ENCODE peak calls at places on chromosomes 2 and 18, in nine cellular contexts. A, X, B, D, S, I, Z, L and U are unnamed samples.

GRCh38 chr2:134269986-134270735 is 16.3 kb downstream of the MGAT5 start:
- DNase-seq in A (no peak), X (no peak), B (no peak), D (no peak), S (no peak), I (no peak), Z (no peak), L (peak), U (no peak)

GRCh38 chr18:34978953-34979608 is 62.1 kb upstream of the MAPRE2 start:
- DNase-seq in A (peak), X (peak), B (peak), D (peak), S (peak), I (peak), Z (peak), L (peak), U (peak)

GRCh38 chr2:28662468-28663095 is 89.0 kb upstream of the PPP1CB start:
- DNase-seq in A (no peak), X (peak), B (peak), D (no peak), S (no peak), I (peak), Z (peak), L (peak), U (peak)

GRCh38 chr2:139600166-139600565 is 820.0 kb upstream of the NXPH2 start:
- DNase-seq in A (no peak), X (no peak), B (no peak), D (no peak), S (no peak), I (no peak), Z (no peak), L (no peak), U (no peak)

GRCh38 chr2:240557808-240558207 is at the start of gene ANKMY1:
- DNase-seq in A (no peak), X (peak), B (no peak), D (no peak), S (peak), I (peak), Z (peak), L (peak), U (peak)

GRCh38 chr2:35548171-35548570 is 807.4 kb upstream of the CRIM1 start:
- DNase-seq in A (no peak), X (no peak), B (no peak), D (no peak), S (no peak), I (no peak), Z (peak), L (peak), U (peak)

GRCh38 chr18:35982404-35983114 is 10.1 kb downstream of the RMP24 start:
- DNase-seq in A (no peak), X (no peak), B (no peak), D (no peak), S (no peak), I (no peak), Z (no peak), L (peak), U (peak)

GRCh38 chr2:165499131-165499530 is 29.6 kb downstream of the CSRNP3 start:
- DNase-seq in A (no peak), X (no peak), B (no peak), D (no peak), S (no peak), I (no peak), Z (no peak), L (no peak), U (no peak)

GRCh38 chr18:45330170-45330594 is 285.1 kb upstream of the SLC14A2 start:
- DNase-seq in A (no peak), X (peak), B (no peak), D (no peak), S (no peak), I (no peak), Z (no peak), L (peak), U (no peak)

GRCh38 chr2:73907840-73908452 is 15.1 kb downstream of the ACTG2 start:
- DNase-seq in A (peak), X (peak), B (peak), D (peak), S (no peak), I (no peak), Z (peak), L (peak), U (no peak)

GRCh38 chr2:237244976-237245646 is 159.4 kb downstream of the COPS8 start:
- DNase-seq in A (no peak), X (no peak), B (no peak), D (no peak), S (no peak), I (no peak), Z (no peak), L (peak), U (peak)

GRCh38 chr18:61605376-61606067 is 272.3 kb downstream of the CDH20 start:
- DNase-seq in A (no peak), X (no peak), B (no peak), D (no peak), S (no peak), I (no peak), Z (no peak), L (no peak), U (no peak)
- TF ChIP-seq CTCF in A (no peak), X (no peak), B (no peak), D (no peak), S (no peak), I (no peak), Z (no peak), L (no peak), U (no peak)

GRCh38 chr2:46849080-46849715 is 66.4 kb downstream of the MCFD2 start:
- DNase-seq in A (peak), X (no peak), B (peak), D (no peak), S (no peak), I (no peak), Z (peak), L (no peak), U (peak)

GRCh38 chr2:46850742-46851141 is 64.9 kb downstream of the MCFD2 start:
- DNase-seq in A (no peak), X (peak), B (peak), D (no peak), S (no peak), I (peak), Z (peak), L (peak), U (peak)

GRCh38 chr2:46848446-46848845 is 67.2 kb downstream of the MCFD2 start:
- DNase-seq in A (no peak), X (no peak), B (no peak), D (no peak), S (no peak), I (no peak), Z (no peak), L (peak), U (peak)

GRCh38 chr2:46847726-46848421 is 67.7 kb downstream of the MCFD2 start:
- DNase-seq in A (no peak), X (peak), B (no peak), D (no peak), S (no peak), I (no peak), Z (peak), L (peak), U (peak)

DNA sequence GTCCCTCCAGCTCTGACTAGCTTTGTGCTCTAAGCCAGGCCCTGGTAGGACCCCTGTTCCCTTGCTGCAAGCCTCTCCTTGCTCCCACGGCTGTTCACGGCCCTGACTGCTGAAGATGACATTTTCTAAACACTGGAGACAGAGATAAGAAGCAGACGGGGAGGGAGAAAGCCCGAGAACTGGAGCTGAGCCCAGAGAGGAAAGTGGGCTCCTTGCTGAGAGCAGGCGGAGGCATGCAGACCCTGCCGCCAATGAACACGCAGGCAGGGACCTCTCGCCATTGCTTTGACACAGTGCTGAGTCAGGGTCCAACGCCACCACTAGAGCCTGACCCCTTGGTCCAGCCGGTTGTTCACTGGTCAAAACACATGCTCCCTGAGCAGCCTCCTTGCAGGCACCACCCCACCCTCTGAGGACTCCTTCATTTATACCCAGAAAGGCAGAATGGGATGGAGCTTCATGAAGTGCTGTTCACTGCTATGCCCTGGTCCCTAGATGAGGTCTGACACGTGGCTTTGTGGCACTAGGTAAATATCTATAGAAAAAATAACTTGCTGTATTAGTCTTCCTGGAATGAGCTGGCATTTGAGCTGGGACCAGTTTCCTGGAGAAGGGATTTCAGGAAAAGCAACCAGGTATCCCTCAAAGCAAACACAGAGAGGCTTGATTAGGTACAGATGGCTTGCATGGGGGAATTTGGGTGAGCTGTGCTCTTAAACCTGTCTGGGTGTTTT is 65.7 kb downstream of the MCFD2 start:
- DNase-seq in A (no peak), X (peak), B (peak), D (no peak), S (no peak), I (peak), Z (peak), L (no peak), U (peak)
- H3K4me3 ChIP-seq in A (peak), X (no peak), B (no peak), D (no peak), S (no peak), I (no peak), Z (no peak), L (no peak), U (peak)

GRCh38 chr2:17918789-17919188 is 40.3 kb downstream of the KCNS3 start:
- DNase-seq in A (no peak), X (no peak), B (no peak), D (no peak), S (no peak), I (no peak), Z (peak), L (no peak), U (no peak)
- TF ChIP-seq CTCF in A (peak), X (no peak), B (no peak), D (peak), S (no peak), I (no peak), Z (no peak), L (no peak), U (no peak)

GRCh38 chr18:23619388-23619873 is 33.1 kb upstream of the NPC1 start:
- DNase-seq in A (no peak), X (peak), B (no peak), D (no peak), S (no peak), I (peak), Z (peak), L (peak), U (no peak)
- H3K4me3 ChIP-seq in A (peak), X (peak), B (no peak), D (peak), S (peak), I (peak), Z (peak), L (peak), U (peak)

GRCh38 chr2:17853799-17854198 is 24.7 kb upstream of the KCNS3 start:
- DNase-seq in A (no peak), X (no peak), B (no peak), D (no peak), S (no peak), I (no peak), Z (no peak), L (no peak), U (no peak)
- TF ChIP-seq CTCF in A (no peak), X (no peak), B (no peak), D (no peak), S (no peak), I (no peak), Z (no peak), L (no peak), U (no peak)

DNA sequence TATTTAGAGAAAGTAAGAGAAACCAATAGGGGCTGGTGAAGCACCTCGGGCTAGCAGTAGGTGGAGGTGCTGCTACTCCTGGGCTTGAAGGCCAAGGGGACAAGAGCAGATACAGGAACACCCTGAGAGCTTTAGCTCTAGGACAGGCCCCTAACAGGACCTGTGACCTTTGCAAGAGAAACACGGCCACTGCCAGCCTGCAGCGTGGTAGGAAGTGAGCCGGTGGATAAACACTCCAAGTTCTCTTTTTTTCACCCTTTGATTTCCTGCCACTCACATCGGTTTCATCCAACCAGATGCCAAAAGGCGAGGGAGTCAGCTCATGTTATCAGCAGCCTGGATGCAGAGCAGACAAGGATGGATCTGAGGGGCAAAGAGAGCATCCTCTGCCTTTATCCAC is 66.8 kb upstream of the SPRED2 start:
- DNase-seq in A (no peak), X (no peak), B (no peak), D (no peak), S (no peak), I (no peak), Z (no peak), L (no peak), U (no peak)
- H3K4me3 ChIP-seq in A (no peak), X (no peak), B (no peak), D (no peak), S (no peak), I (no peak), Z (no peak), L (no peak), U (no peak)

GRCh38 chr18:75170022-75170789 is 38.7 kb downstream of the PTGR3 start:
- DNase-seq in A (peak), X (no peak), B (no peak), D (no peak), S (no peak), I (no peak), Z (no peak), L (no peak), U (no peak)
- TF ChIP-seq CTCF in A (peak), X (no peak), B (no peak), D (no peak), S (no peak), I (no peak), Z (no peak), L (no peak), U (no peak)

GRCh38 chr2:88834866-88835265 is 143.4 kb downstream of the RPIA start:
- DNase-seq in A (no peak), X (no peak), B (no peak), D (no peak), S (no peak), I (no peak), Z (no peak), L (no peak), U (no peak)

GRCh38 chr2:88832256-88832991 is 141.0 kb downstream of the RPIA start:
- DNase-seq in A (no peak), X (no peak), B (no peak), D (no peak), S (no peak), I (no peak), Z (no peak), L (no peak), U (no peak)

GRCh38 chr2:88832992-88833389 is 141.5 kb downstream of the RPIA start:
- DNase-seq in A (no peak), X (no peak), B (no peak), D (no peak), S (no peak), I (no peak), Z (no peak), L (no peak), U (no peak)

GRCh38 chr2:88835726-88836125 is 144.3 kb downstream of the RPIA start:
- DNase-seq in A (no peak), X (no peak), B (no peak), D (no peak), S (no peak), I (no peak), Z (no peak), L (no peak), U (no peak)

GRCh38 chr2:88834376-88834775 is 142.9 kb downstream of the RPIA start:
- DNase-seq in A (no peak), X (no peak), B (no peak), D (no peak), S (no peak), I (no peak), Z (no peak), L (no peak), U (no peak)
- H3K4me3 ChIP-seq in A (no peak), X (no peak), B (no peak), D (no peak), S (no peak), I (no peak), Z (no peak), L (no peak), U (no peak)